ENCODE peak calls at places on chromosome 9, in seven cellular contexts. One of them, this sample, is unnamed.

GRCh38 chr9:4955836-4956235 is 29.2 kb upstream of the JAK2 start:
- DNase-seq in H1: no peak
- DNase-seq in HCT116: no peak
- DNase-seq in SK-N-SH: no peak
- DNase-seq in GM12878: no peak
- DNase-seq in K562: no peak
- DNase-seq in HepG2: no peak
- DNase-seq in this sample: no peak

GRCh38 chr9:36976371-36977030 is 57.6 kb downstream of the PAX5 start:
- DNase-seq in H1: no peak
- DNase-seq in HCT116: no peak
- DNase-seq in SK-N-SH: no peak
- DNase-seq in GM12878: no peak
- DNase-seq in K562: no peak
- DNase-seq in HepG2: no peak
- DNase-seq in this sample: no peak

GRCh38 chr9:93960221-93960970 is 5.2 kb upstream of the BARX1 start:
- DNase-seq in H1: no peak
- DNase-seq in HCT116: no peak
- DNase-seq in SK-N-SH: peak; percentile 60
- DNase-seq in GM12878: no peak
- DNase-seq in K562: no peak
- DNase-seq in HepG2: no peak
- DNase-seq in this sample: no peak

GRCh38 chr9:96437454-96437853 is 12.5 kb upstream of the HABP4 start:
- DNase-seq in H1: no peak
- DNase-seq in HCT116: no peak
- DNase-seq in SK-N-SH: no peak
- DNase-seq in GM12878: no peak
- DNase-seq in K562: no peak
- DNase-seq in HepG2: no peak
- DNase-seq in this sample: no peak

GRCh38 chr9:37575511-37575914 is 667 bp downstream of the FBXO10 start:
- DNase-seq in H1: no peak
- DNase-seq in HCT116: no peak
- DNase-seq in SK-N-SH: peak; percentile 33
- DNase-seq in GM12878: no peak
- DNase-seq in K562: no peak
- DNase-seq in HepG2: no peak
- DNase-seq in this sample: no peak

GRCh38 chr9:98326402-98327248 is 71.2 kb upstream of the TBC1D2 start:
- DNase-seq in H1: no peak
- DNase-seq in HCT116: no peak
- DNase-seq in SK-N-SH: no peak
- DNase-seq in GM12878: no peak
- DNase-seq in K562: peak; percentile 71
- DNase-seq in HepG2: no peak
- DNase-seq in this sample: no peak

GRCh38 chr9:89786650-89787049 is 181.8 kb downstream of the GADD45G start:
- DNase-seq in H1: no peak
- DNase-seq in HCT116: no peak
- DNase-seq in SK-N-SH: no peak
- DNase-seq in GM12878: no peak
- DNase-seq in K562: no peak
- DNase-seq in HepG2: no peak
- DNase-seq in this sample: peak; percentile 50

GRCh38 chr9:112894031-112894430 is 3.4 kb upstream of the SLC46A2 start:
- DNase-seq in H1: no peak
- DNase-seq in HCT116: no peak
- DNase-seq in SK-N-SH: no peak
- DNase-seq in GM12878: no peak
- DNase-seq in K562: no peak
- DNase-seq in HepG2: no peak
- DNase-seq in this sample: no peak

GRCh38 chr9:13076616-13077015 is 202.9 kb downstream of the MPDZ start:
- DNase-seq in H1: no peak
- DNase-seq in HCT116: no peak
- DNase-seq in SK-N-SH: no peak
- DNase-seq in GM12878: no peak
- DNase-seq in K562: no peak
- DNase-seq in HepG2: no peak
- DNase-seq in this sample: peak; percentile 83

GRCh38 chr9:134553061-134553891 is 88.3 kb upstream of the COL5A1 start:
- DNase-seq in H1: no peak
- DNase-seq in HCT116: no peak
- DNase-seq in SK-N-SH: no peak
- DNase-seq in GM12878: no peak
- DNase-seq in K562: no peak
- DNase-seq in HepG2: no peak
- DNase-seq in this sample: no peak

GRCh38 chr9:75797181-75797580 is 93.3 kb upstream of the PCSK5 start:
- DNase-seq in H1: no peak
- DNase-seq in HCT116: no peak
- DNase-seq in SK-N-SH: no peak
- DNase-seq in GM12878: no peak
- DNase-seq in K562: no peak
- DNase-seq in HepG2: no peak
- DNase-seq in this sample: no peak

GRCh38 chr9:84189901-84190300 is 150.7 kb downstream of the SLC28A3 start:
- DNase-seq in H1: no peak
- DNase-seq in HCT116: no peak
- DNase-seq in SK-N-SH: no peak
- DNase-seq in GM12878: no peak
- DNase-seq in K562: no peak
- DNase-seq in HepG2: no peak
- DNase-seq in this sample: no peak

GRCh38 chr9:77841739-77842386 is 189.7 kb downstream of the GNAQ start:
- DNase-seq in H1: no peak
- DNase-seq in HCT116: no peak
- DNase-seq in SK-N-SH: no peak
- DNase-seq in GM12878: peak; percentile 16
- DNase-seq in K562: no peak
- DNase-seq in HepG2: no peak
- DNase-seq in this sample: no peak

GRCh38 chr9:77161191-77161590 is 16.1 kb upstream of the VPS13A start:
- DNase-seq in H1: no peak
- DNase-seq in HCT116: no peak
- DNase-seq in SK-N-SH: no peak
- DNase-seq in GM12878: no peak
- DNase-seq in K562: no peak
- DNase-seq in HepG2: no peak
- DNase-seq in this sample: no peak

GRCh38 chr9:127165096-127165495 is 42.7 kb upstream of the ANGPTL2 start:
- DNase-seq in H1: no peak
- DNase-seq in HCT116: no peak
- DNase-seq in SK-N-SH: no peak
- DNase-seq in GM12878: no peak
- DNase-seq in K562: no peak
- DNase-seq in HepG2: no peak
- DNase-seq in this sample: no peak

GRCh38 chr9:1514733-1515363 is 464.7 kb downstream of the DMRT2 start:
- DNase-seq in H1: no peak
- DNase-seq in HCT116: no peak
- DNase-seq in SK-N-SH: no peak
- DNase-seq in GM12878: no peak
- DNase-seq in K562: no peak
- DNase-seq in HepG2: no peak
- DNase-seq in this sample: no peak

GRCh38 chr9:30505311-30505710 is 1879.1 kb upstream of the ACO1 start:
- DNase-seq in H1: no peak
- DNase-seq in HCT116: no peak
- DNase-seq in SK-N-SH: no peak
- DNase-seq in GM12878: no peak
- DNase-seq in K562: no peak
- DNase-seq in HepG2: no peak
- DNase-seq in this sample: no peak

GRCh38 chr9:35374910-35375309 is 115.0 kb upstream of the RUSC2 start:
- DNase-seq in H1: no peak
- DNase-seq in HCT116: no peak
- DNase-seq in SK-N-SH: no peak
- DNase-seq in GM12878: no peak
- DNase-seq in K562: no peak
- DNase-seq in HepG2: no peak
- DNase-seq in this sample: no peak

GRCh38 chr9:131936929-131937328 is 142.7 kb downstream of the MED27 start:
- DNase-seq in H1: no peak
- DNase-seq in HCT116: no peak
- DNase-seq in SK-N-SH: no peak
- DNase-seq in GM12878: no peak
- DNase-seq in K562: no peak
- DNase-seq in HepG2: no peak
- DNase-seq in this sample: no peak

GRCh38 chr9:134492721-134493470 is 148.7 kb upstream of the COL5A1 start:
- DNase-seq in H1: no peak
- DNase-seq in HCT116: no peak
- DNase-seq in SK-N-SH: no peak
- DNase-seq in GM12878: no peak
- DNase-seq in K562: no peak
- DNase-seq in HepG2: no peak
- DNase-seq in this sample: no peak

GRCh38 chr9:70491798-70492736 is 77.6 kb upstream of the KLF9 start:
- DNase-seq in H1: no peak
- DNase-seq in HCT116: no peak
- DNase-seq in SK-N-SH: no peak
- DNase-seq in GM12878: no peak
- DNase-seq in K562: no peak
- DNase-seq in HepG2: no peak
- DNase-seq in this sample: no peak

GRCh38 chr9:134442486-134443168 is 116.4 kb downstream of the RXRA start:
- DNase-seq in H1: no peak
- DNase-seq in HCT116: no peak
- DNase-seq in SK-N-SH: peak; percentile 72
- DNase-seq in GM12878: no peak
- DNase-seq in K562: no peak
- DNase-seq in HepG2: no peak
- DNase-seq in this sample: peak; percentile 57

DNA sequence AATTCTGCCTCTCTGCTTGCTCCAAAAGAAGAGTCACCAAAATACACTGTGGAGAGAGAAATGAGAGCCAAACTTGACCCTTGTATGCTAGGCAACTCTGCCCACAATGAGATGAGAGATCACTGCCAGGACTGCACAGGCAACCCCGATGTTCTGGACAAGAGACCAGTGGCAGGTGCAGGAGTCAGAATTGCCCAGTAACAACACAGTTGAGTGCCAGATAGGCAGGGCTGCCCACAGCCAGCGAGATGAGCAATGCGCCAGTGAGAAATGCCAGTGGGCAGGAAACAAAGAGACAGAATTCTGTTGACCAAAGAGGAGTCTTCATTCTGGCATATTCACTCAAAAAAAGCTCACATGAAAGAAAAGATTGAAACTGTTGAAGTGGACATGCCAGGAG is 570.7 kb downstream of the CAAP1 start:
- DNase-seq in H1: no peak
- DNase-seq in HCT116: no peak
- DNase-seq in SK-N-SH: no peak
- DNase-seq in GM12878: no peak
- DNase-seq in K562: no peak
- DNase-seq in HepG2: no peak
- DNase-seq in this sample: no peak
- TF ChIP-seq JUND in H1: no peak
- TF ChIP-seq JUND in HCT116: no peak
- TF ChIP-seq JUND in SK-N-SH: no peak
- TF ChIP-seq JUND in GM12878: no peak
- TF ChIP-seq JUND in K562: no peak
- TF ChIP-seq JUND in HepG2: no peak
- TF ChIP-seq JUND in this sample: no peak

DNA sequence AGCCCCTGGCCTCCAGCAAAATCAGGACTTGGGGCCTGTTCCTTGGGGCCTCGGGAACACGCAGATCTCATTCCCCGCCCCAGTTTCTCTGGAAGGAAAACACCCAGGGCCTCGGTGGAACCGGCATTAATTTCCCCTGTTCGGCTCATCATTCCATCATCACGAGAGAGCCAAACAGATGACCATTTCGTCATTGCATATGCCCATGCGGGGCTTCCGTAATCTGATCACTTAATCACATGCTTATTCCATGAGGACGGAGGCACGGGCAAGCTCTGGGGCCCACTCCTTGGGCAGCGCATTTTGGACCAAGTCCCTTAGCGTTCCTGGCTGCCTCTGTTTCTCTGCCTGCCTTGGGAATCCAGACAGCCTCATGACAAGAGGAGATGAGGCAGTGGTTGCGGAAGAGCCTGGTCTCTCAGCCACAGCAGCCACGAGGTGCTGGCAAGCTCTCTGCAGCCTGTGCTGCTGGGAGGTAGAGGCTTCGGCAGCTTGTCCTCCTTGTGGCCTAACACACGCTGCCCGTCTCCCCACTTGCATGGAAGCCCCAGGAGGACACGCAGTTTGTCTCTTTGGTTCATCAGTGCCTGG is 65.0 kb upstream of the IER5L start:
- DNase-seq in H1: no peak
- DNase-seq in HCT116: no peak
- DNase-seq in SK-N-SH: no peak
- DNase-seq in GM12878: no peak
- DNase-seq in K562: no peak
- DNase-seq in HepG2: no peak
- DNase-seq in this sample: no peak
- TF ChIP-seq JUND in H1: no peak
- TF ChIP-seq JUND in HCT116: no peak
- TF ChIP-seq JUND in SK-N-SH: no peak
- TF ChIP-seq JUND in GM12878: no peak
- TF ChIP-seq JUND in K562: no peak
- TF ChIP-seq JUND in HepG2: no peak
- TF ChIP-seq JUND in this sample: no peak

DNA sequence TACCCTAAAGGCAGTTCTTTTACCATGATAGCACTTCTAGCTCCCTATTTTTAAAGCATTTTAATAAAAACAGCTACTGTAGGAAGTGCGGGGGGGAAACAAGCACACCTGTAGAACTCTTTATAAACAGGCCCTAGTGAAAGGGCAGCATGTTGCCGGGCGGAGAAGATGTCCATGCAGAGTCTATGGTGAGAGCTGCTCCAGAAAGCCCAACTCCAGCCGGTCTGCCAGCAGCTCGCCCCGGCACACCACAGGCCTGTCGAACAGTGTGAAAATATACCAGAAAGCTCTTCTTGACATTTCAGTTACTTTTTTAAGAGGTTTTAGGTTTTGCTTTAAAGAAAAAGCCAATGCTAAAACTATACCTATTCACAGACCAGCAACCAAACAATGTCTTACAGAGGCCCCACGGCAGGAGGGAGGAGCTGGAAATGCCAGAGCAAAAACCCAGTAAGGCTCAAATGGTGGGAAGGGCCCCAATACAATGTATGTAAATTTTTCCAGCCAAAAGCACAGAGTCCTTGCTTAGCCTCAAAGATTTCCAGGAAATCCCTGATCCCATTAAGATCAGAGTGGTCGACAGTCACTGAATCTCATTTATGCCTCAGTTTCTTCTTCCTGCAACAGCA is 121.2 kb downstream of the SAXO1 start:
- DNase-seq in H1: no peak
- DNase-seq in HCT116: no peak
- DNase-seq in SK-N-SH: no peak
- DNase-seq in GM12878: no peak
- DNase-seq in K562: no peak
- DNase-seq in HepG2: no peak
- DNase-seq in this sample: no peak
- TF ChIP-seq JUND in H1: no peak
- TF ChIP-seq JUND in HCT116: no peak
- TF ChIP-seq JUND in SK-N-SH: no peak
- TF ChIP-seq JUND in GM12878: no peak
- TF ChIP-seq JUND in K562: no peak
- TF ChIP-seq JUND in HepG2: no peak
- TF ChIP-seq JUND in this sample: no peak

GRCh38 chr9:87275039-87275725 is 222.5 kb upstream of the DAPK1 start:
- DNase-seq in H1: no peak
- DNase-seq in HCT116: no peak
- DNase-seq in SK-N-SH: no peak
- DNase-seq in GM12878: no peak
- DNase-seq in K562: no peak
- DNase-seq in HepG2: no peak
- DNase-seq in this sample: no peak
- TF ChIP-seq JUND in H1: no peak
- TF ChIP-seq JUND in HCT116: no peak
- TF ChIP-seq JUND in SK-N-SH: no peak
- TF ChIP-seq JUND in GM12878: no peak
- TF ChIP-seq JUND in K562: no peak
- TF ChIP-seq JUND in HepG2: no peak
- TF ChIP-seq JUND in this sample: no peak